ENCODE peak calls at places on chromosomes 5 and 9, in seven cellular contexts. P, Q, D, E, A, G and J are unnamed samples.

GRCh38 chr9:86585422-86586143 is 231.4 kb upstream of the TUT7 start:
- DNase-seq in P (no peak), Q (no peak), D (peak; percentile 38), E (no peak), A (no peak), G (no peak), J (no peak)

GRCh38 chr9:118554987-118555386 is 814.2 kb downstream of the BRINP1 start:
- DNase-seq in P (no peak), Q (no peak), D (no peak), E (no peak), A (no peak), G (no peak), J (no peak)

GRCh38 chr5:123035320-123035949 is 1.1 kb downstream of the PPIC start:
- DNase-seq in P (peak; percentile 75), Q (peak; percentile 20), D (peak; percentile 43), E (peak; percentile 38), A (peak; percentile 70), G (peak; percentile 67), J (peak; percentile 30)

GRCh38 chr9:111815200-111816070 is 20.7 kb upstream of the SHOC1 start:
- DNase-seq in P (no peak), Q (no peak), D (no peak), E (no peak), A (no peak), G (no peak), J (no peak)

GRCh38 chr5:178077751-178078150 is 35.6 kb upstream of the N4BP3 start:
- DNase-seq in P (no peak), Q (no peak), D (no peak), E (no peak), A (no peak), G (peak; percentile 7), J (no peak)

GRCh38 chr5:81971086-81971693 is 633 bp upstream of the ATG10 start:
- DNase-seq in P (no peak), Q (no peak), D (peak; percentile 53), E (no peak), A (no peak), G (no peak), J (no peak)

GRCh38 chr9:127904888-127905728 is 5.7 kb upstream of the ST6GALNAC6 start:
- DNase-seq in P (no peak), Q (no peak), D (no peak), E (no peak), A (no peak), G (no peak), J (no peak)

GRCh38 chr5:95963650-95964410 is 2.2 kb upstream of the ELL2 start:
- DNase-seq in P (no peak), Q (no peak), D (peak; percentile 30), E (no peak), A (no peak), G (no peak), J (no peak)

GRCh38 chr5:38400365-38400764 is 142.0 kb downstream of the EGFLAM start:
- DNase-seq in P (no peak), Q (no peak), D (no peak), E (no peak), A (no peak), G (no peak), J (no peak)

GRCh38 chr9:29211003-29211584 is 1637.8 kb upstream of the C9orf72 start:
- DNase-seq in P (no peak), Q (no peak), D (no peak), E (no peak), A (no peak), G (no peak), J (no peak)

GRCh38 chr5:151612689-151613427 is 21.7 kb upstream of the FAT2 start:
- DNase-seq in P (no peak), Q (no peak), D (peak; percentile 13), E (no peak), A (no peak), G (no peak), J (no peak)

GRCh38 chr5:69024241-69024651 is 69.6 kb upstream of the SLC30A5 start:
- DNase-seq in P (no peak), Q (no peak), D (peak; percentile 67), E (no peak), A (no peak), G (peak; percentile 43), J (no peak)

GRCh38 chr9:111601237-111602018 is 2.0 kb upstream of the PTGR1 start:
- DNase-seq in P (no peak), Q (no peak), D (peak; percentile 56), E (no peak), A (no peak), G (no peak), J (no peak)

DNA sequence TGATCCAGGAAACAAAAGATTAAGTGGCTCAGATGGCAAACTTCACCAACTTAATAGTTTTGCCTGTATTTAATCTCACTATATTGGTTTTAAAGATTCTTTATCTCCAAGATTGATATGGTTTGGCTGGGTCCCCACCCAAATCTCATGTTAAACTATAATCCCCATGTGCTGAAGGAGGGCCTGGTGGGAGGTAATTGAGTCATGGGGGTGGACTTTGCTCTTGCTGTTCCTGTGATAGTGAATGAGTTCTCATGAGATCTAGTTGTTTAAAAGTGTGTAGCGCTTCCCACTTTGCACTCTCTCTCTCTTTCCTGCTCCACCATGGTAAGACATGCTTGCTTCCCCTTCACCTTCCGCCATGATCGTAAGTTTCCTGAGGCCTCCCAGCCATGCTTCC is 325.0 kb downstream of the NPR3 start:
- DNase-seq in P (no peak), Q (no peak), D (no peak), E (no peak), A (no peak), G (no peak), J (no peak)
- TF ChIP-seq CTCF in P (no peak), Q (no peak), D (no peak), E (no peak), A (no peak), G (no peak), J (no peak)

GRCh38 chr5:156718985-156719384 is 131.1 kb upstream of the PPP1R2B start:
- DNase-seq in P (no peak), Q (no peak), D (no peak), E (no peak), A (no peak), G (no peak), J (no peak)
- TF ChIP-seq CTCF in P (no peak), Q (no peak), D (no peak), E (no peak), A (no peak), G (no peak), J (no peak)

DNA sequence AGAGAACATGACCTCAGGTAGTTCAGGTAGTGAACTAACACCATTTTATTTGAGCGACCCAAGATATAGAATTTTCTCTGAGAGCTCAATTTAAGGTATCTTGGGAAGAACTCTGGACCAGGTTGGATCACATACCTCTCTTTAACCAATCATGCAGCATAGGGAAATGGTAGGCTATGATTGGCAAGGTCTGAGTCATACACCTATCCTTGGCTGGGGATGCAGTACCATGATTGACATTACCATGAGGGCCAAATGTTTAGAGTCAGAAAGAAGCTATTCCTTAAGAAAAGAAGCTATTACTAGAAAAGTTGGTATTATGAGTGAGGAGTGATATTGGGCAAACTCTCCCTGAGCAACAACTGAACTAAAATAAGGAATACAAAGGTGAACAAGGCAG is 258.7 kb downstream of the KCTD16 start:
- DNase-seq in P (no peak), Q (no peak), D (no peak), E (no peak), A (no peak), G (no peak), J (no peak)
- TF ChIP-seq CTCF in P (no peak), Q (no peak), D (no peak), E (no peak), A (no peak), G (no peak), J (no peak)

DNA sequence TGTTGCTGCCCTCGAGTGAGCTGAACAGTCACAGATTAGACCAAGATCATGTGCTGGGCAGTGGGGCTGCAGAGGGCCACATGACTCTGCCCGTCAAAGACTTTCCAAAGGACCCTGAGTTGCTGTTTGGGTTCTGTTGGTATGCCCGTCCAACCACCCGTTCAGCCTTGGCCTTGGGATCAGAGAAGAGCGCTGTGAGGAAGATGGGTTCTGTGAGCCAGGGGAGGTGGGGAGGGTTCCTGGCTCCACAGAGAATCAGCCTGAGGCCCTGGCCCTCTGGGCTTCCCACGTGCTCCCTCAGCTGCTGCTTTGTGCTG is 72.6 kb downstream of the RGS3 start:
- DNase-seq in P (no peak), Q (no peak), D (no peak), E (no peak), A (no peak), G (no peak), J (no peak)
- TF ChIP-seq CTCF in P (no peak), Q (no peak), D (no peak), E (no peak), A (no peak), G (no peak), J (no peak)